ENCODE peak calls at places on chromosomes 4 and X, in eight cellular contexts. M is HCT116, T is neural progenitor cell, X is SK-N-SH, D is hepatocyte, Q is MM.1S, N is PC-3, B is GM23338. S is an unnamed sample.

GRCh38 chrX:23883737-23884354 is 23.9 kb downstream of the APOO start:
- DNase-seq in T (no peak), N (peak; percentile 84), X (no peak), D (no peak), M (peak; percentile 66), Q (no peak), B (peak; percentile 6), S (no peak)

GRCh38 chrX:43000121-43000520 is 222.2 kb upstream of the PPP1R2C start:
- DNase-seq in D (no peak), X (no peak), B (no peak), T (no peak), N (no peak), M (no peak), Q (no peak), S (no peak)

GRCh38 chr4:76197001-76197743 is 16.5 kb downstream of the SCARB2 start:
- DNase-seq in D (no peak), Q (no peak), T (no peak), N (no peak), X (no peak), B (no peak), M (no peak), S (no peak)

GRCh38 chrX:9765737-9766098 is at the start of gene GPR143:
- DNase-seq in X (no peak), B (peak; percentile 54), Q (no peak), D (no peak), T (peak; percentile 31), N (no peak), M (no peak), S (no peak)

GRCh38 chr4:85803846-85804245 is 328.9 kb downstream of the ARHGAP24 start:
- DNase-seq in D (no peak), M (no peak), B (no peak), T (no peak), Q (no peak), X (no peak), N (no peak), S (no peak)

GRCh38 chrX:13087322-13088154 is 43.1 kb upstream of the FAM9C start:
- DNase-seq in D (no peak), Q (peak; percentile 86), X (no peak), N (peak; percentile 85), T (no peak), B (no peak), M (no peak), S (peak; percentile 89)

GRCh38 chr4:16896871-16897270 is 1.6 kb downstream of the LDB2 start:
- DNase-seq in Q (no peak), T (no peak), X (no peak), D (peak; percentile 11), N (no peak), B (peak; percentile 22), M (no peak), S (no peak)

GRCh38 chr4:177483271-177483670 is 41.0 kb upstream of the AGA start:
- DNase-seq in M (no peak), T (no peak), Q (no peak), B (no peak), X (no peak), D (no peak), N (no peak), S (no peak)

GRCh38 chr4:48139688-48140087 is 5.6 kb upstream of the TXK start:
- DNase-seq in N (peak; percentile 39), T (no peak), Q (peak; percentile 23), X (no peak), M (no peak), D (no peak), B (no peak), S (no peak)

GRCh38 chr4:121370729-121371325 is 10.0 kb downstream of the QRFPR start:
- DNase-seq in B (peak; percentile 66), Q (peak; percentile 33), M (peak; percentile 40), D (peak; percentile 63), T (peak; percentile 16), X (peak; percentile 26), N (peak; percentile 59), S (peak; percentile 27)

GRCh38 chr4:121411151-121411744 is 30.4 kb upstream of the QRFPR start:
- DNase-seq in X (no peak), B (no peak), N (no peak), M (no peak), D (no peak), Q (no peak), T (no peak), S (no peak)

GRCh38 chr4:111943796-111944203 is 201.5 kb upstream of the FAM241A start:
- DNase-seq in X (peak; percentile 5), D (peak; percentile 71), B (peak; percentile 78), T (peak; percentile 77), N (peak; percentile 47), M (peak; percentile 66), Q (peak; percentile 45), S (peak; percentile 20)

GRCh38 chrX:20378291-20378920 is 111.7 kb upstream of the RPS6KA3 start:
- DNase-seq in Q (no peak), T (no peak), D (peak; percentile 53), B (no peak), M (no peak), N (peak; percentile 92), X (no peak), S (peak; percentile 0)

GRCh38 chrX:136899206-136899605 is 18.7 kb upstream of the RBMX start:
- DNase-seq in M (no peak), N (no peak), T (no peak), B (no peak), D (no peak), Q (no peak), X (no peak), S (no peak)

GRCh38 chr4:152100378-152101201 is 339.8 kb upstream of the GATB start:
- DNase-seq in Q (no peak), B (no peak), M (peak; percentile 22), T (no peak), N (peak; percentile 80), X (no peak), D (no peak), S (peak; percentile 44)

GRCh38 chrX:109629310-109629709 is 4.3 kb upstream of the KCNE5 start:
- DNase-seq in D (peak; percentile 19), X (peak; percentile 36), N (no peak), T (no peak), Q (no peak), M (no peak), B (no peak), S (no peak)

GRCh38 chr4:72377491-72378194 is 191.4 kb downstream of the ADAMTS3 start:
- DNase-seq in T (no peak), Q (no peak), N (no peak), X (no peak), B (no peak), M (no peak), D (no peak), S (no peak)

GRCh38 chrX:105700316-105700715 is 122.0 kb upstream of the NRK start:
- DNase-seq in N (no peak), T (no peak), M (no peak), Q (no peak), B (peak; percentile 6), X (no peak), D (no peak), S (no peak)

GRCh38 chrX:105698386-105698785 is 124.0 kb upstream of the NRK start:
- DNase-seq in N (peak; percentile 21), Q (no peak), M (no peak), T (no peak), B (no peak), D (no peak), X (no peak), S (no peak)

GRCh38 chrX:105695451-105695850 is 126.9 kb upstream of the NRK start:
- DNase-seq in T (no peak), X (no peak), N (peak; percentile 84), Q (no peak), D (no peak), B (no peak), M (no peak), S (no peak)

GRCh38 chrX:105694839-105695238 is 127.5 kb upstream of the NRK start:
- DNase-seq in D (no peak), M (no peak), X (no peak), B (no peak), Q (no peak), T (no peak), N (peak; percentile 7), S (no peak)

DNA sequence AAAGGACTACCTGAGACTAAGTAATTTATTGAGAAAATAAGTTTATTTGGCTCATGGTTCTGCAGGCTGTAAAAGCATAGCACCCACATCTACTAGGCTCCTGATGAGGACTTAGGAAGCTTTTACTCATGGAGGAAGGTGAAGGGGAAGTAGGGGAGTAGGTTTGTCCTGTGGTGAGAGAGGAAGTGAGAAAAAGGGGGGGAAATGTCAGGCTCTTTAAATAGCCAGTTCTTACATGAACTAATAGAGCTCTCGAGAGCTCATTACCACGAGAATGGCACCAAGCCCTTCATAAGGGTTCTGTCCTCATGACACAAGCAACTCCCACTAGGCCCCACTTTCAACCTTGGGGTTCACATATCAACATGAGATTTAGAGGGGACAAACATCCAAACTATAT is 125.5 kb upstream of the NRK start:
- DNase-seq in N (no peak), M (no peak), B (no peak), T (no peak), Q (peak; percentile 7), D (no peak), X (no peak), S (no peak)
- H3K4me1 ChIP-seq in N (peaks cover 39% of the 10 kb centered on the region), M (no peaks in the 10 kb centered on the region), B (peaks cover under 1% of the 10 kb centered on the region), T (no peaks in the 10 kb centered on the region), Q (no peaks in the 10 kb centered on the region), D (no peaks in the 10 kb centered on the region), X (no peaks in the 10 kb centered on the region), S (no peaks in the 10 kb centered on the region)

DNA sequence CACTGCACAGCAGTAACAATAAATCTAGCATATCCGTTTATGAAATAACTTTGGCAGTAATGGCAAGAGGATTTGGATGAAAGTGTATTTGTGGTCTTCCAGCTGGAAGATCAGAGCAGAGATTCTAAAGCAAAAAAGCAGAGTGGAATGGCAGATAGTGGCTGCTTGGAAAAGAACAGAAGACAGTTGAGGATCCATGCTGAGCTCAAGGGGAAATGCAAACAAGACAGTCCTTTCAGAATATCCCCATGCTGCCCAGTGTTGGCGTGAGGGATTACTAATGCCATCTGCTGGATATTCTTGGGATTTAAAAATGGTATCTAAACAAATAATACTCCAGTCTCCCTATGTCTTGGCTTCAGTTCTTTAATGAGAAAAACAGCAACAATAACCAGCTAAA is 629.1 kb upstream of the ATOH1 start:
- DNase-seq in T (peak; percentile 73), B (peak; percentile 89), Q (peak; percentile 31), X (peak; percentile 58), N (peak; percentile 61), M (peak; percentile 45), D (peak; percentile 59), S (peak; percentile 4)
- TF ChIP-seq EZH2phosphoT487 in T (no peak), B (no peak), Q (no peak), X (no peak), N (no peak), M (no peak), D (no peak), S (no peak)

GRCh38 chr4:154024097-154024496 is 235.2 kb upstream of the SFRP2 start:
- DNase-seq in M (no peak), T (peak; percentile 13), N (no peak), X (no peak), Q (no peak), B (peak; percentile 63), D (no peak), S (no peak)
- TF ChIP-seq CTCF in M (peak; percentile 29), T (peak; percentile 45), N (peak; percentile 34), X (peak; percentile 47), Q (no peak), B (peak; percentile 68), D (peak; percentile 11), S (peak; percentile 51)

DNA sequence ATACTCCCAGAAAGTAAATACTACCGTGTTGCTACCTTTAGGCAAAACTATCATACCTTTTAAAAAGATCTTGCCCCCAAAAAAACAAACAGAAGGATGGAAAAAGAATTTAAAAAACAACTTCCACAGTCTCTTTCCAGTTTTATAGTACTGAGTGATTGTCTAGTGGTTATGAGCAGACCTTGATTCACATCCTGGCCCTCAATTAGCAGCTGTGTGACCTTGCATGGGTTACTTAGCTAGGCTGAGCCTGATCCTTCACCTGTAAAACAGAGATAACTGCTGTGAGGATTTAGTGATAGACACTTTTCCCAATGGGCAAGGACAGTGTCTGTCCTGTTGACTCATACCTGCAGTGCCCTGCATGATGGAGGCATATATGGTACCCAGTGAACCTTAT is 49.0 kb downstream of the SMAD1 start:
- DNase-seq in M (no peak), B (no peak), D (no peak), T (no peak), N (peak; percentile 72), Q (no peak), X (no peak), S (peak; percentile 29)
- H3K4me1 ChIP-seq in M (no peaks in the 10 kb centered on the region), B (peaks cover 6% of the 10 kb centered on the region), D (no peaks in the 10 kb centered on the region), T (peaks cover 11% of the 10 kb centered on the region), N (peaks cover 33% of the 10 kb centered on the region), Q (peaks cover 27% of the 10 kb centered on the region), X (no peaks in the 10 kb centered on the region), S (peaks cover 61% of the 10 kb centered on the region)